ENCODE peak calls at places on chromosomes 5 and 9, in seven cellular contexts. One of them, this sample, is unnamed.

GRCh38 chr5:60585618-60586017 is 114.3 kb downstream of the DEPDC1B start:
- DNase-seq in AML-193: no peak
- DNase-seq in Caco-2: no peak
- DNase-seq in mesothelial cell of epicardium: no peak
- DNase-seq in NCI-H524 treated with DMSO at 0.1 percent for 48 hours: no peak
- DNase-seq in amniotic stem cell: no peak
- DNase-seq in SW 1271: no peak
- DNase-seq in this sample: no peak

GRCh38 chr9:116501871-116502270 is 185.2 kb upstream of the TRIM32 start:
- DNase-seq in amniotic stem cell: no peak
- DNase-seq in AML-193: no peak
- DNase-seq in mesothelial cell of epicardium: no peak
- DNase-seq in NCI-H524 treated with DMSO at 0.1 percent for 48 hours: no peak
- DNase-seq in SW 1271: no peak
- DNase-seq in Caco-2: no peak
- DNase-seq in this sample: no peak

GRCh38 chr5:116145416-116145815 is 60.6 kb downstream of the COMMD10 start:
- DNase-seq in amniotic stem cell: no peak
- DNase-seq in AML-193: no peak
- DNase-seq in SW 1271: no peak
- DNase-seq in Caco-2: no peak
- DNase-seq in mesothelial cell of epicardium: no peak
- DNase-seq in NCI-H524 treated with DMSO at 0.1 percent for 48 hours: no peak
- DNase-seq in this sample: no peak

GRCh38 chr9:69086769-69087168 is 51.2 kb downstream of the FXN start:
- DNase-seq in SW 1271: no peak
- DNase-seq in Caco-2: no peak
- DNase-seq in amniotic stem cell: no peak
- DNase-seq in AML-193: no peak
- DNase-seq in mesothelial cell of epicardium: no peak
- DNase-seq in NCI-H524 treated with DMSO at 0.1 percent for 48 hours: no peak
- DNase-seq in this sample: no peak

GRCh38 chr5:35125746-35126145 is 78.0 kb upstream of the AGXT2 start:
- DNase-seq in AML-193: no peak
- DNase-seq in mesothelial cell of epicardium: no peak
- DNase-seq in amniotic stem cell: no peak
- DNase-seq in Caco-2: no peak
- DNase-seq in NCI-H524 treated with DMSO at 0.1 percent for 48 hours: no peak
- DNase-seq in SW 1271: no peak
- DNase-seq in this sample: no peak

GRCh38 chr5:128356011-128356410 is 182.0 kb downstream of the FBN2 start:
- DNase-seq in mesothelial cell of epicardium: no peak
- DNase-seq in amniotic stem cell: no peak
- DNase-seq in SW 1271: no peak
- DNase-seq in AML-193: no peak
- DNase-seq in NCI-H524 treated with DMSO at 0.1 percent for 48 hours: no peak
- DNase-seq in Caco-2: no peak
- DNase-seq in this sample: no peak

GRCh38 chr5:114355086-114355830 is 6.6 kb upstream of the KCNN2 start:
- DNase-seq in NCI-H524 treated with DMSO at 0.1 percent for 48 hours: no peak
- DNase-seq in SW 1271: no peak
- DNase-seq in AML-193: no peak
- DNase-seq in Caco-2: no peak
- DNase-seq in mesothelial cell of epicardium: no peak
- DNase-seq in amniotic stem cell: no peak
- DNase-seq in this sample: no peak

GRCh38 chr9:133680976-133681657 is 45.0 kb downstream of the DBH start:
- DNase-seq in mesothelial cell of epicardium: no peak
- DNase-seq in NCI-H524 treated with DMSO at 0.1 percent for 48 hours: no peak
- DNase-seq in amniotic stem cell: no peak
- DNase-seq in Caco-2: no peak
- DNase-seq in AML-193: no peak
- DNase-seq in SW 1271: no peak
- DNase-seq in this sample: no peak

GRCh38 chr9:98172604-98173003 is 19.8 kb downstream of the CORO2A start:
- DNase-seq in mesothelial cell of epicardium: no peak
- DNase-seq in AML-193: no peak
- DNase-seq in NCI-H524 treated with DMSO at 0.1 percent for 48 hours: peak; percentile 99
- DNase-seq in amniotic stem cell: no peak
- DNase-seq in Caco-2: peak; percentile 59
- DNase-seq in SW 1271: no peak
- DNase-seq in this sample: no peak

GRCh38 chr9:89465726-89466308 is 32.1 kb downstream of the SEMA4D start:
- DNase-seq in mesothelial cell of epicardium: no peak
- DNase-seq in Caco-2: no peak
- DNase-seq in AML-193: no peak
- DNase-seq in amniotic stem cell: no peak
- DNase-seq in NCI-H524 treated with DMSO at 0.1 percent for 48 hours: no peak
- DNase-seq in SW 1271: no peak
- DNase-seq in this sample: no peak

GRCh38 chr9:87620727-87621322 is 105.1 kb upstream of the CTSL start:
- DNase-seq in mesothelial cell of epicardium: no peak
- DNase-seq in SW 1271: no peak
- DNase-seq in Caco-2: no peak
- DNase-seq in amniotic stem cell: no peak
- DNase-seq in NCI-H524 treated with DMSO at 0.1 percent for 48 hours: no peak
- DNase-seq in AML-193: no peak
- DNase-seq in this sample: no peak

GRCh38 chr9:131731237-131731995 is 8.5 kb downstream of the RAPGEF1 start:
- DNase-seq in amniotic stem cell: no peak
- DNase-seq in Caco-2: no peak
- DNase-seq in NCI-H524 treated with DMSO at 0.1 percent for 48 hours: no peak
- DNase-seq in mesothelial cell of epicardium: no peak
- DNase-seq in SW 1271: no peak
- DNase-seq in AML-193: no peak
- DNase-seq in this sample: no peak

GRCh38 chr9:131986089-131986488 is 93.6 kb downstream of the MED27 start:
- DNase-seq in AML-193: no peak
- DNase-seq in NCI-H524 treated with DMSO at 0.1 percent for 48 hours: no peak
- DNase-seq in SW 1271: no peak
- DNase-seq in mesothelial cell of epicardium: no peak
- DNase-seq in Caco-2: no peak
- DNase-seq in amniotic stem cell: no peak
- DNase-seq in this sample: no peak

GRCh38 chr9:121399126-121399882 is 29.3 kb upstream of the STOM start:
- DNase-seq in AML-193: no peak
- DNase-seq in Caco-2: no peak
- DNase-seq in SW 1271: no peak
- DNase-seq in NCI-H524 treated with DMSO at 0.1 percent for 48 hours: peak; percentile 46
- DNase-seq in mesothelial cell of epicardium: no peak
- DNase-seq in amniotic stem cell: no peak
- DNase-seq in this sample: no peak

GRCh38 chr9:131608469-131609115 is 63.3 kb downstream of the PRRT1B start:
- DNase-seq in mesothelial cell of epicardium: peak; percentile 78
- DNase-seq in amniotic stem cell: peak; percentile 71
- DNase-seq in NCI-H524 treated with DMSO at 0.1 percent for 48 hours: no peak
- DNase-seq in AML-193: no peak
- DNase-seq in Caco-2: peak; percentile 79
- DNase-seq in SW 1271: peak; percentile 34
- DNase-seq in this sample: no peak

GRCh38 chr5:119439140-119439625 is 13.1 kb upstream of the HSD17B4 start:
- DNase-seq in NCI-H524 treated with DMSO at 0.1 percent for 48 hours: no peak
- DNase-seq in Caco-2: no peak
- DNase-seq in SW 1271: no peak
- DNase-seq in amniotic stem cell: no peak
- DNase-seq in AML-193: no peak
- DNase-seq in mesothelial cell of epicardium: no peak
- DNase-seq in this sample: no peak

GRCh38 chr5:149063901-149064478 is 1.1 kb upstream of the SH3TC2 start:
- DNase-seq in SW 1271: no peak
- DNase-seq in AML-193: no peak
- DNase-seq in mesothelial cell of epicardium: no peak
- DNase-seq in amniotic stem cell: no peak
- DNase-seq in NCI-H524 treated with DMSO at 0.1 percent for 48 hours: no peak
- DNase-seq in Caco-2: no peak
- DNase-seq in this sample: no peak

GRCh38 chr5:173138707-173139106 is 5.6 kb upstream of the BNIP1 start:
- DNase-seq in amniotic stem cell: no peak
- DNase-seq in Caco-2: no peak
- DNase-seq in AML-193: no peak
- DNase-seq in mesothelial cell of epicardium: no peak
- DNase-seq in NCI-H524 treated with DMSO at 0.1 percent for 48 hours: no peak
- DNase-seq in SW 1271: no peak
- DNase-seq in this sample: no peak

GRCh38 chr9:128276574-128277270 is 646 bp downstream of the SWI5 start:
- DNase-seq in mesothelial cell of epicardium: no peak
- DNase-seq in SW 1271: no peak
- DNase-seq in AML-193: no peak
- DNase-seq in amniotic stem cell: no peak
- DNase-seq in NCI-H524 treated with DMSO at 0.1 percent for 48 hours: no peak
- DNase-seq in Caco-2: no peak
- DNase-seq in this sample: no peak

GRCh38 chr9:36924071-36924470 is 110.0 kb downstream of the PAX5 start:
- DNase-seq in SW 1271: peak; percentile 71
- DNase-seq in AML-193: no peak
- DNase-seq in NCI-H524 treated with DMSO at 0.1 percent for 48 hours: no peak
- DNase-seq in Caco-2: no peak
- DNase-seq in amniotic stem cell: peak; percentile 60
- DNase-seq in mesothelial cell of epicardium: no peak
- DNase-seq in this sample: no peak

GRCh38 chr5:107820339-107820880 is 149.7 kb upstream of the EFNA5 start:
- DNase-seq in SW 1271: no peak
- DNase-seq in AML-193: no peak
- DNase-seq in Caco-2: no peak
- DNase-seq in NCI-H524 treated with DMSO at 0.1 percent for 48 hours: no peak
- DNase-seq in mesothelial cell of epicardium: no peak
- DNase-seq in amniotic stem cell: no peak
- DNase-seq in this sample: no peak

GRCh38 chr5:143033535-143034260 is 263.5 kb downstream of the ARHGAP26 start:
- DNase-seq in amniotic stem cell: peak; percentile 72
- DNase-seq in mesothelial cell of epicardium: no peak
- DNase-seq in NCI-H524 treated with DMSO at 0.1 percent for 48 hours: no peak
- DNase-seq in Caco-2: no peak
- DNase-seq in AML-193: no peak
- DNase-seq in SW 1271: peak; percentile 43
- DNase-seq in this sample: no peak

GRCh38 chr9:109579191-109579948 is 81.3 kb upstream of the PTPN3 start:
- DNase-seq in AML-193: no peak
- DNase-seq in NCI-H524 treated with DMSO at 0.1 percent for 48 hours: no peak
- DNase-seq in mesothelial cell of epicardium: no peak
- DNase-seq in SW 1271: no peak
- DNase-seq in amniotic stem cell: no peak
- DNase-seq in Caco-2: no peak
- DNase-seq in this sample: no peak

GRCh38 chr5:65913519-65913918 is 12.9 kb upstream of the ERBIN start:
- DNase-seq in Caco-2: no peak
- DNase-seq in SW 1271: no peak
- DNase-seq in mesothelial cell of epicardium: no peak
- DNase-seq in NCI-H524 treated with DMSO at 0.1 percent for 48 hours: no peak
- DNase-seq in amniotic stem cell: no peak
- DNase-seq in AML-193: no peak
- DNase-seq in this sample: no peak

GRCh38 chr9:72932669-72933068 is 20.2 kb downstream of the ALDH1A1 start:
- DNase-seq in NCI-H524 treated with DMSO at 0.1 percent for 48 hours: no peak
- DNase-seq in AML-193: no peak
- DNase-seq in amniotic stem cell: no peak
- DNase-seq in mesothelial cell of epicardium: no peak
- DNase-seq in Caco-2: no peak
- DNase-seq in SW 1271: no peak
- DNase-seq in this sample: no peak

GRCh38 chr9:34654317-34655083 is 2.5 kb downstream of the IL11RA start:
- DNase-seq in amniotic stem cell: no peak
- DNase-seq in mesothelial cell of epicardium: no peak
- DNase-seq in AML-193: no peak
- DNase-seq in SW 1271: no peak
- DNase-seq in NCI-H524 treated with DMSO at 0.1 percent for 48 hours: peak; percentile 34
- DNase-seq in Caco-2: no peak
- DNase-seq in this sample: no peak

GRCh38 chr5:77751328-77752023 is 24.7 kb downstream of the TBCA start:
- DNase-seq in AML-193: no peak
- DNase-seq in amniotic stem cell: no peak
- DNase-seq in NCI-H524 treated with DMSO at 0.1 percent for 48 hours: no peak
- DNase-seq in Caco-2: no peak
- DNase-seq in SW 1271: no peak
- DNase-seq in mesothelial cell of epicardium: no peak
- DNase-seq in this sample: no peak

GRCh38 chr9:121281614-121282291 is 13.8 kb downstream of the GSN start:
- DNase-seq in AML-193: no peak
- DNase-seq in amniotic stem cell: no peak
- DNase-seq in SW 1271: peak; percentile 56
- DNase-seq in NCI-H524 treated with DMSO at 0.1 percent for 48 hours: no peak
- DNase-seq in Caco-2: peak; percentile 90
- DNase-seq in mesothelial cell of epicardium: no peak
- DNase-seq in this sample: no peak

GRCh38 chr5:167576126-167576525 is 715.3 kb upstream of the WWC1 start:
- DNase-seq in amniotic stem cell: no peak
- DNase-seq in Caco-2: no peak
- DNase-seq in mesothelial cell of epicardium: no peak
- DNase-seq in AML-193: no peak
- DNase-seq in NCI-H524 treated with DMSO at 0.1 percent for 48 hours: no peak
- DNase-seq in SW 1271: no peak
- DNase-seq in this sample: no peak

GRCh38 chr5:109803854-109804253 is 114.1 kb downstream of the MAN2A1 start:
- DNase-seq in Caco-2: no peak
- DNase-seq in NCI-H524 treated with DMSO at 0.1 percent for 48 hours: no peak
- DNase-seq in SW 1271: no peak
- DNase-seq in AML-193: no peak
- DNase-seq in amniotic stem cell: no peak
- DNase-seq in mesothelial cell of epicardium: no peak
- DNase-seq in this sample: no peak

GRCh38 chr5:41418220-41419031 is 92.0 kb downstream of the PLCXD3 start:
- DNase-seq in SW 1271: peak; percentile 40
- DNase-seq in mesothelial cell of epicardium: no peak
- DNase-seq in Caco-2: no peak
- DNase-seq in amniotic stem cell: peak; percentile 2
- DNase-seq in NCI-H524 treated with DMSO at 0.1 percent for 48 hours: no peak
- DNase-seq in AML-193: no peak
- DNase-seq in this sample: no peak

GRCh38 chr5:154092356-154092755 is 53.6 kb downstream of the MFAP3 start:
- DNase-seq in AML-193: no peak
- DNase-seq in Caco-2: no peak
- DNase-seq in amniotic stem cell: no peak
- DNase-seq in SW 1271: no peak
- DNase-seq in mesothelial cell of epicardium: no peak
- DNase-seq in NCI-H524 treated with DMSO at 0.1 percent for 48 hours: no peak
- DNase-seq in this sample: no peak

GRCh38 chr5:2886531-2886930 is 135.1 kb upstream of the IRX2 start:
- DNase-seq in Caco-2: no peak
- DNase-seq in amniotic stem cell: no peak
- DNase-seq in AML-193: no peak
- DNase-seq in mesothelial cell of epicardium: peak; percentile 11
- DNase-seq in SW 1271: no peak
- DNase-seq in NCI-H524 treated with DMSO at 0.1 percent for 48 hours: no peak
- DNase-seq in this sample: no peak

GRCh38 chr5:121087560-121087959 is 623.5 kb downstream of the PRR16 start:
- DNase-seq in NCI-H524 treated with DMSO at 0.1 percent for 48 hours: no peak
- DNase-seq in amniotic stem cell: no peak
- DNase-seq in Caco-2: no peak
- DNase-seq in mesothelial cell of epicardium: no peak
- DNase-seq in AML-193: no peak
- DNase-seq in SW 1271: no peak
- DNase-seq in this sample: no peak

GRCh38 chr5:113574417-113574816 is 60.9 kb downstream of the YTHDC2 start:
- DNase-seq in Caco-2: no peak
- DNase-seq in mesothelial cell of epicardium: no peak
- DNase-seq in SW 1271: no peak
- DNase-seq in NCI-H524 treated with DMSO at 0.1 percent for 48 hours: no peak
- DNase-seq in AML-193: no peak
- DNase-seq in amniotic stem cell: no peak
- DNase-seq in this sample: no peak

GRCh38 chr5:72468606-72469005 is 38.6 kb downstream of the ZNF366 start:
- DNase-seq in SW 1271: no peak
- DNase-seq in amniotic stem cell: no peak
- DNase-seq in mesothelial cell of epicardium: no peak
- DNase-seq in AML-193: no peak
- DNase-seq in Caco-2: no peak
- DNase-seq in NCI-H524 treated with DMSO at 0.1 percent for 48 hours: no peak
- DNase-seq in this sample: no peak

GRCh38 chr9:137430723-137431415 is 7.7 kb downstream of the NOXA1 start:
- DNase-seq in mesothelial cell of epicardium: no peak
- DNase-seq in amniotic stem cell: no peak
- DNase-seq in AML-193: no peak
- DNase-seq in NCI-H524 treated with DMSO at 0.1 percent for 48 hours: no peak
- DNase-seq in Caco-2: no peak
- DNase-seq in SW 1271: no peak
- DNase-seq in this sample: no peak

GRCh38 chr5:150081541-150082283 is 4.6 kb downstream of the CSF1R start:
- DNase-seq in mesothelial cell of epicardium: peak; percentile 37
- DNase-seq in SW 1271: no peak
- DNase-seq in AML-193: peak; percentile 25
- DNase-seq in NCI-H524 treated with DMSO at 0.1 percent for 48 hours: no peak
- DNase-seq in amniotic stem cell: no peak
- DNase-seq in Caco-2: no peak
- DNase-seq in this sample: no peak